ENCODE peak calls at places on chromosomes 4 and X, in seven cellular contexts. F is stomach, N is H1, B is transverse colon, L is suprapubic skin, P is K562, U is GM12878. Y is an unnamed sample.

GRCh38 chr4:30724217-30724616 is 4.0 kb downstream of the PCDH7 start:
- DNase-seq in F (no peak), N (no peak), B (no peak), L (no peak), P (no peak), U (no peak), Y (no peak)

GRCh38 chr4:159101983-159102622 is 776 bp upstream of the RAPGEF2 start:
- DNase-seq in F (no peak), N (no peak), B (no peak), L (no peak), P (no peak), U (no peak), Y (no peak)

GRCh38 chrX:151621422-151621821 is 57.9 kb downstream of the PASD1 start:
- DNase-seq in F (no peak), N (no peak), B (no peak), L (no peak), P (no peak), U (no peak), Y (no peak)

GRCh38 chrX:89033723-89034122 is 286.7 kb downstream of the CPXCR1 start:
- DNase-seq in F (no peak), N (no peak), B (no peak), L (no peak), P (no peak), U (no peak), Y (no peak)

GRCh38 chr4:22170353-22170752 is 221.8 kb upstream of the KCNIP4 start:
- DNase-seq in F (no peak), N (no peak), B (no peak), L (no peak), P (no peak), U (no peak), Y (no peak)

GRCh38 chrX:80799616-80800015 is 10.1 kb downstream of the BRWD3 start:
- DNase-seq in F (no peak), N (no peak), B (no peak), L (no peak), P (no peak), U (no peak), Y (no peak)

GRCh38 chr4:133058701-133059100 is 90.4 kb upstream of the PCDH10 start:
- DNase-seq in F (no peak), N (no peak), B (no peak), L (no peak), P (no peak), U (no peak), Y (no peak)

GRCh38 chr4:98343640-98344039 is 82.5 kb downstream of the RAP1GDS1 start:
- DNase-seq in F (no peak), N (no peak), B (no peak), L (no peak), P (no peak), U (no peak), Y (no peak)

GRCh38 chr4:1004557-1005485 is 6.6 kb upstream of the FGFRL1 start:
- DNase-seq in F (no peak), N (no peak), B (no peak), L (no peak), P (no peak), U (no peak), Y (no peak)

GRCh38 chr4:8410066-8410600 is 30.4 kb downstream of the ACOX3 start:
- DNase-seq in F (no peak), N (no peak), B (no peak), L (no peak), P (no peak), U (no peak), Y (no peak)

GRCh38 chr4:152014280-152014679 is 253.5 kb upstream of the GATB start:
- DNase-seq in F (no peak), N (no peak), B (peak; percentile 53), L (no peak), P (no peak), U (peak; percentile 55), Y (no peak)

GRCh38 chr4:83724488-83725060 is 188.7 kb downstream of the GPAT3 start:
- DNase-seq in F (no peak), N (no peak), B (no peak), L (no peak), P (no peak), U (no peak), Y (no peak)
- TF ChIP-seq EP300 in F (no peak), N (no peak), B (no peak), L (no peak), P (no peak), U (no peak), Y (no peak)

GRCh38 chr4:28209371-28209924 is 1348.8 kb downstream of the STIM2 start:
- DNase-seq in F (no peak), N (no peak), B (no peak), L (no peak), P (no peak), U (no peak), Y (no peak)
- TF ChIP-seq POLR2AphosphoS5 in F (no peak), N (no peak), B (no peak), L (no peak), P (no peak), U (no peak), Y (no peak)

GRCh38 chr4:87616268-87616667 is 7.9 kb downstream of the DSPP start:
- DNase-seq in F (no peak), N (no peak), B (no peak), L (no peak), P (no peak), U (no peak), Y (no peak)

GRCh38 chr4:87620086-87620485 is 11.8 kb downstream of the DSPP start:
- DNase-seq in F (no peak), N (no peak), B (no peak), L (no peak), P (no peak), U (no peak), Y (no peak)

GRCh38 chr4:87624698-87625097 is 16.4 kb downstream of the DSPP start:
- DNase-seq in F (no peak), N (no peak), B (no peak), L (no peak), P (no peak), U (no peak), Y (no peak)

GRCh38 chr4:87622303-87622702 is 14.0 kb downstream of the DSPP start:
- DNase-seq in F (no peak), N (no peak), B (no peak), L (no peak), P (no peak), U (no peak), Y (no peak)

DNA sequence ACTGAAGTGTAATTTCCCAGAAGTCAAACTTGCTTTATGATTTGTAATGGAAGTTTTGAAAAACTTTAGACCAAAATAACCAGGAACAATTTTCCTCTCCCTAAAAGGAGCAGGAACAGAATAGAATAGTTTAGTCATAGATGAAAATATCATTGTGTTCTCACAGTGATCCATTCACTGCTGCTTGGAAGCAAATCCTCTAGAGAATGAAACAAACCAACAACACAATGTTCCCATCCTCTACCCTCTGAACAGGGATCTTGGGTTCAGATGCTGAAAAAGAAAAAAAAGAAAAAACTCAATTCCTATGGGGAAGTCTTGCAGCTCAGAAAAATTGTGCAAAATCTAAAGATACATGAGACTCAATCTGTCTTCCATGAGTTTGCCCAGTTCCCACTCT is 12.2 kb downstream of the DSPP start:
- DNase-seq in F (no peak), N (no peak), B (no peak), L (no peak), P (no peak), U (no peak), Y (no peak)
- TF ChIP-seq EP300 in F (no peak), N (no peak), B (no peak), L (no peak), P (no peak), U (no peak), Y (no peak)

GRCh38 chr4:186191266-186192067 is at the start of gene CYP4V2:
- DNase-seq in F (peak; percentile 87), N (no peak), B (peak; percentile 92), L (peak; percentile 88), P (peak; percentile 82), U (peak; percentile 48), Y (no peak)
- TF ChIP-seq POLR2AphosphoS5 in F (peak; percentile 33), N (no peak), B (peak; percentile 68), L (peak; percentile 44), P (peak; percentile 30), U (no peak), Y (peak; percentile 74)

GRCh38 chrX:15739886-15740285 is 1.8 kb downstream of the CA5B start:
- DNase-seq in F (no peak), N (no peak), B (no peak), L (no peak), P (no peak), U (no peak), Y (no peak)

GRCh38 chrX:15747626-15748173 is 9.6 kb downstream of the CA5B start:
- DNase-seq in F (no peak), N (no peak), B (no peak), L (no peak), P (no peak), U (no peak), Y (no peak)

GRCh38 chrX:15745179-15745578 is 7.1 kb downstream of the CA5B start:
- DNase-seq in F (no peak), N (no peak), B (no peak), L (no peak), P (no peak), U (no peak), Y (no peak)

GRCh38 chrX:15749642-15750610 is 11.9 kb downstream of the CA5B start:
- DNase-seq in F (peak; percentile 31), N (no peak), B (peak; percentile 23), L (no peak), P (no peak), U (no peak), Y (no peak)

GRCh38 chrX:15744181-15744867 is 6.3 kb downstream of the CA5B start:
- DNase-seq in F (peak; percentile 67), N (no peak), B (no peak), L (no peak), P (no peak), U (no peak), Y (no peak)
- TF ChIP-seq EP300 in F (no peak), N (no peak), B (no peak), L (no peak), P (no peak), U (no peak), Y (no peak)

GRCh38 chrX:135340827-135341226 is 31.5 kb downstream of the ETDC start:
- DNase-seq in F (no peak), N (no peak), B (no peak), L (no peak), P (no peak), U (no peak), Y (no peak)
- TF ChIP-seq POLR2AphosphoS5 in F (no peak), N (no peak), B (no peak), L (no peak), P (no peak), U (no peak), Y (no peak)

DNA sequence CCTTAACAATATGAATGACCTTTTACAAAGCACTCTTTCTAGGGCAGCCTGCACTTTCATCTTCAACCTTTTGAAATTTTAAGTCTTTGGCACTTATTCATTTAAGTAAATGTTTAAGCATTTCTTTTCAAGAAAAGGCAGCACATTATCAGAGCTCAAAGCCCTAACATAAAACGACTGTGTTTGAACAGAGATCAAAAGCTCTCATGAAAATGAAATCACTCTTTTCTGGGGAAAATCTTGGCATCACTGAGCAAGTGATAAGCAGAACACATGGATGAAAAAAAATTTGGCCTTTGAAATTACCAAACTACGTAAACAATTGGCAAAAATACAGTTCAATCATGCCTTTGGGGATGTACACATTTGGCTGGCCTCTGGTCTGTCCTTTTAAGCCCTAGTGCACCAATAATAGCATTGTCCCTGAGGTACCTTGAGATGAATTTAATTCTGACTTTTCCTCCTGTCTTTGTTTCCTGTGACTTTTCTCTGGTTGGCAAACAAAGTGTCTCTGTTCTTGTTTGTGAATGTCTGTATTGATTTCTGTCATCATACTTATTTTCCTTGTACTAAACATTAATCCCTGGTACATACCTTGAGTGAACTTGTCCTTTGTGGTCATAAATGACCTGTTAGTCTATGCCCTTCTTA is 12.9 kb upstream of the ODAM start:
- DNase-seq in F (no peak), N (no peak), B (no peak), L (no peak), P (no peak), U (no peak), Y (no peak)
- TF ChIP-seq EP300 in F (no peak), N (no peak), B (no peak), L (no peak), P (no peak), U (no peak), Y (no peak)